ENCODE peak calls at places on chromosomes 1 and 21, in seven cellular contexts. A, B, P, F, J, Z and N are unnamed samples.

GRCh38 chr21:43697758-43698643 is 20.9 kb upstream of the PDXK start:
- DNase-seq in F (no peak), A (no peak), P (no peak), Z (peak), B (no peak), J (peak), N (peak)

GRCh38 chr1:118148034-118148433 is 37.0 kb downstream of the SPAG17 start:
- DNase-seq in F (peak), B (no peak), A (no peak), P (no peak), J (peak), Z (peak), N (peak)

GRCh38 chr1:46408356-46409062 is 14.4 kb downstream of the FAAH start:
- DNase-seq in F (peak), Z (no peak), J (no peak), P (no peak), A (no peak), B (no peak), N (no peak)

GRCh38 chr1:10339815-10340214 is 59.0 kb upstream of the PGD start:
- DNase-seq in P (no peak), F (peak), J (peak), A (no peak), B (peak), Z (peak), N (peak)

GRCh38 chr21:38954450-38955059 is 148.8 kb downstream of the ETS2 start:
- DNase-seq in F (no peak), A (no peak), P (no peak), B (no peak), J (no peak), Z (no peak), N (no peak)

GRCh38 chr1:61388586-61388985 is 306.2 kb downstream of the NFIA start:
- DNase-seq in F (peak), J (no peak), B (no peak), Z (peak), P (no peak), A (no peak), N (peak)

GRCh38 chr1:178379807-178380206 is 117.0 kb downstream of the CLEC20A start:
- DNase-seq in F (no peak), J (no peak), A (no peak), P (no peak), B (no peak), Z (no peak), N (no peak)

GRCh38 chr1:90122679-90123340 is 127.9 kb downstream of the ZNF326 start:
- DNase-seq in A (no peak), Z (no peak), P (no peak), B (no peak), J (no peak), F (no peak), N (no peak)

GRCh38 chr21:39660596-39660995 is 47.9 kb downstream of the B3GALT5 start:
- DNase-seq in P (no peak), J (peak), Z (peak), F (peak), A (no peak), B (peak), N (peak)

GRCh38 chr1:68378296-68379084 is 71.3 kb downstream of the RPE65 start:
- DNase-seq in J (peak), P (no peak), B (no peak), F (peak), Z (peak), A (no peak), N (peak)

GRCh38 chr1:30885580-30886513 is 22.7 kb downstream of the SDC3 start:
- DNase-seq in Z (no peak), P (no peak), A (no peak), B (no peak), F (no peak), J (peak), N (no peak)

GRCh38 chr21:42160111-42160949 is 58.6 kb upstream of the ABCG1 start:
- DNase-seq in B (no peak), A (peak), J (no peak), Z (no peak), P (no peak), F (no peak), N (no peak)

GRCh38 chr1:223142795-223143759 is at the start of gene TLR5:
- DNase-seq in Z (peak), J (peak), A (peak), F (peak), B (peak), P (peak), N (peak)

GRCh38 chr1:205565799-205566198 is 61.3 kb downstream of the CDK18 start:
- DNase-seq in Z (no peak), J (no peak), F (no peak), A (no peak), B (no peak), P (no peak), N (no peak)

GRCh38 chr21:27759091-27759659 is 792.3 kb upstream of the ADAMTS5 start:
- DNase-seq in B (peak), F (no peak), J (no peak), Z (no peak), A (no peak), P (no peak), N (no peak)

GRCh38 chr1:246068619-246069509 is 438.2 kb downstream of the SMYD3 start:
- DNase-seq in F (no peak), Z (no peak), J (no peak), P (no peak), B (no peak), A (no peak), N (no peak)

GRCh38 chr1:214418380-214418779 is 133.0 kb downstream of the PTPN14 start:
- DNase-seq in B (no peak), Z (no peak), J (peak), F (no peak), P (no peak), A (no peak), N (no peak)

GRCh38 chr1:175197536-175197935 is 5.0 kb upstream of the KIAA0040 start:
- DNase-seq in B (no peak), P (no peak), Z (peak), F (no peak), J (no peak), A (no peak), N (no peak)

GRCh38 chr1:114333670-114334069 is 177.3 kb downstream of the TRIM33 start:
- DNase-seq in F (no peak), J (no peak), P (no peak), Z (no peak), B (no peak), A (no peak), N (no peak)

GRCh38 chr1:74933500-74933899 is 200.5 kb downstream of the TYW3 start:
- DNase-seq in Z (no peak), A (no peak), P (no peak), J (no peak), F (no peak), B (no peak), N (no peak)

GRCh38 chr21:33114276-33114675 is 44.3 kb downstream of the OLIG1 start:
- DNase-seq in J (no peak), F (no peak), A (no peak), Z (no peak), B (no peak), P (no peak), N (no peak)

GRCh38 chr1:78340006-78340405 is 150.8 kb upstream of the PTGFR start:
- DNase-seq in F (peak), J (peak), Z (peak), A (no peak), B (no peak), P (no peak), N (peak)

GRCh38 chr1:243269461-243269801 is 13.6 kb downstream of the SDCCAG8 start:
- DNase-seq in Z (no peak), P (no peak), J (no peak), A (no peak), F (peak), B (no peak), N (no peak)

GRCh38 chr1:68213843-68214242 is 18.5 kb downstream of the WLS start:
- DNase-seq in Z (peak), B (peak), F (peak), A (no peak), J (peak), P (peak), N (peak)

GRCh38 chr1:41493117-41493536 is 8.6 kb upstream of the EDN2 start:
- DNase-seq in Z (peak), B (no peak), P (no peak), F (peak), J (peak), A (no peak), N (peak)

GRCh38 chr1:159076753-159077656 is at the start of gene AIM2:
- DNase-seq in B (no peak), J (no peak), P (no peak), F (no peak), Z (no peak), A (peak), N (no peak)

GRCh38 chr1:170461362-170461761 is 70.6 kb upstream of the GORAB start:
- DNase-seq in B (no peak), A (no peak), F (no peak), P (no peak), J (peak), Z (peak), N (peak)

GRCh38 chr21:46424062-46424591 is 34.6 kb upstream of the DIP2A start:
- DNase-seq in F (no peak), Z (no peak), P (no peak), A (peak), B (no peak), J (no peak), N (no peak)

GRCh38 chr1:93347319-93347899 is 1.7 kb downstream of the DR1 start:
- DNase-seq in P (no peak), J (no peak), Z (no peak), A (no peak), F (no peak), B (no peak), N (no peak)

GRCh38 chr1:15339580-15339979 is 70.1 kb upstream of the EFHD2 start:
- DNase-seq in A (no peak), Z (no peak), F (no peak), B (no peak), P (no peak), J (no peak), N (no peak)

GRCh38 chr21:31732891-31733520 is 1.1 kb upstream of the SCAF4 start:
- DNase-seq in A (peak), Z (no peak), P (no peak), B (peak), F (no peak), J (no peak), N (no peak)

GRCh38 chr21:43283136-43283924 is 114.5 kb downstream of the CRYAA start:
- DNase-seq in A (no peak), Z (no peak), P (no peak), J (no peak), F (no peak), B (no peak), N (no peak)

GRCh38 chr21:36127250-36127904 is 7.5 kb upstream of the CBR3 start:
- DNase-seq in F (no peak), B (no peak), J (no peak), Z (no peak), A (no peak), P (no peak), N (no peak)

DNA sequence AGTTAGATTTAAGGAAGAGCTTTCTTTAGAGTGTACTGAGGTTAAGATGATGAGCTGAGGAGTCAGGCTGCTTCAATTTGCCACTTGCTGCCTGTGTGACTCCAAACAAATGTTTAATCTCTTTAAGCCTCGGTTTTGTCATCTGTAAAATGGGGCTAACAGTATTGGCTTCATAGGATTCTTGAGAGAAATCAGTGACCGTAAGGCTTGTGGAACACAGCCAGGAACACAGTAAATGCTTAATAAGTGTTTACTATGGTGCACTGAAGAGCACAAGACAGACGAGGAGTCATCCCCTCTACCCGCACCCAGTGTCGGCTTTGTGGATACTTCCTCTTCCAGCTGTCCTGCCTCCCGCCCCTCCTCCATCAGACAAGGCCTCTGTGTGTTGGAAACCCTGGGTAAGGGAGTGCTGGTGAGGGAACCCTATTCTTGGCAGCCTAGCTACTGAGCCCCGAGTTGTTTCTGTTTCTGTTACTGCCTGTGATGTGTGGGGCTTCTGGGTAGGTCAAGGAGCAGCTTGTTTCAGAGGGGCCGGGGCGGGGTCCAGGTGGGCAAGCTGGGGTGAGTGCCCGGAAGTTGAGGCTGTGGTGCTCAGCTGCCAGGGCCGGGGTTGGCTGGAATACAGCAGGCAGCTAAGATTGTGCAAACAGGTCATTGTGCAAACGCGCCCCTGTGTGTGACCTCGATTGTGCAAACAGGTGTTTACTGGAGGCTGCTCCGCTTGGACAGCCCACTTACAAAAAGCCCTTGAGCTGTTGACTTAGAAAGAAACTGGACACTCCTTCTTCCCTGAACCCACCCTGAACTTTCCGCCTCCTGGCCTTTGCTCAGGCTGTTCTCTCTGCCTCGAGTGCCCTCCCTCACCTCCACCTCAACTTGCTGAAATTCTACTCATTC is 4.0 kb upstream of the CSF3R start:
- DNase-seq in J (peak), B (peak), A (no peak), F (no peak), P (peak), Z (peak), N (no peak)
- H3K4me3 ChIP-seq in J (no peak), B (no peak), A (no peak), F (no peak), P (no peak), Z (no peak), N (no peak)

DNA sequence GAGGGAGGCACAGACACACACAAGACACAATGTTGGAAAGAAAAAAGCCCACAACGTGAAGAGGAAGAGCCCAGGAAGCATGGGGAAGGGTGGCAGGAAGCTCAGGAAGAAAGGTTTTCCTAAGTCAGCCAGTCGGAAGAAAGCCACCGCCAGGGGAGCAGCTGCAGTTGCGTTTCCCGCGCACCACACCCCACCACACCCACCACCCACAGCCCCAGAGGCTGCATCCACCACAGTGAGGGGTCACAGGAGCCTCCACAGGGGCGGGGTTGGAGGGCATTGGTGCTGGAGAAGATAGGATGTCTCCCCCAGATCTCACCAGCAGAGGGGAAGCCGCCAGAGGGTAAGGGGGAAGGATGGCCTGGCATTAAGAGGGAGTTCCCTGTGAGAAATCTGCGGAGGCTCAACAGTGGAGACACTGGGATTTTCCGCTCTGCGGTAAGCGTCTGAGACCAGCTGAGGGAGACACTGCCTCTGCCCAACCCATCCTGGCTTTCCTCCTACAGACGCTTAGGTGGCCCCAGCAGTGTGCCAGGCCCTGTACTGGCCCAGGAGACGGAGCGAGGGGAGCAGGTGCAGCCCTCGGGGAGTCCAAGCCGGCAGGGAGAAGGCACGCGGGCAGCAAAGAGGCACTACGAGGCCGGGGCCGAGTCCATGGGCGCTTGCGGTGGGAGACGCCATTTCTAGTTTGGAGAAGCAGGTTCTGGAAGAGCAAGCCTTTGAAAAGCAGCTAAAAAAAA is 19.8 kb downstream of the PGLYRP3 start:
- DNase-seq in J (no peak), F (no peak), A (no peak), Z (no peak), B (no peak), P (no peak), N (no peak)
- TF ChIP-seq CTCF in J (no peak), F (no peak), A (no peak), Z (no peak), B (no peak), P (no peak), N (no peak)

DNA sequence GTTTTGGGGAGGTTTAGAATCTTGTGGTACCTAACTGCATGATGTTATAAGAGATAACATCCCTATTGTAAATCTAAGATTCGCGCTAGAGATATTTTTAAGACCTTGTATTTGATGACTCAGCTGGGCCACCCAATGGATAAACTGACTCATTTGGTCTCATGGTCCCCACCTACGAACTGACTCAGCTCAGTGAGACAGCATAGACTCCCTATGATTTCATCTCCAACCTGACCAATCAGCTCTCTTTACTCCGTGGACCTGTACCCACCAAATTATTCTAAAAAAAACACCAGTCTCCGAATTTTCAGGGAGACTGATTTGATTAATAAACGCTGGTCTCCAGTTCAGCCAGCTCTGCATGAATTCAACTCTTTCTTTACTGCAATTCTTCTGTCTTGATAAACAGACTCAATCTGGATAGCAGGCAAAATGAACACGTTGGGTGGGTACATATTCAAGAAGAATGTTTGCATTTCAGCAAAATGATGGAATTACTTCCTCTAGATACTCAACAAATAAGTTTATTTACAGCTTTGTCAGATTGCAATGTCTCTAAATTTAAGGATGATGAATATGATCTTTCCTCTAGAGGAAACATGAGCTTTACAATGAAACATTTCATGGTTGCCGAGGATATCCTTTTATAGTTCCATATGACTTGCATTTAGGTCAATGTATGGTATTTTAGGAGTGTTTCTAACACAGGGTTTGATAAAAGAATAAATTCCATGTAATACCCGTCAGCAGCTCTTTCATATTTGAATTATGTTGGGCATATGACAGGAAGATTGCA is 516.6 kb upstream of the RGS18 start:
- DNase-seq in J (peak), Z (peak), P (no peak), B (no peak), F (peak), A (no peak), N (peak)
- H3K4me3 ChIP-seq in J (no peak), Z (no peak), P (no peak), B (no peak), F (peak), A (no peak), N (no peak)

GRCh38 chr1:164774413-164774812 is 215.4 kb downstream of the PBX1 start:
- DNase-seq in B (no peak), P (no peak), F (no peak), Z (no peak), J (no peak), A (no peak), N (no peak)
- TF ChIP-seq CTCF in B (no peak), P (no peak), F (peak), Z (peak), J (peak), A (no peak), N (peak)

GRCh38 chr1:47432071-47433036 is 5.5 kb upstream of the FOXD2 start:
- DNase-seq in F (peak), P (peak), B (peak), J (peak), Z (peak), A (peak), N (peak)
- H3K4me3 ChIP-seq in F (peak), P (no peak), B (no peak), J (no peak), Z (peak), A (peak), N (no peak)

GRCh38 chr1:226457307-226457712 is 49.4 kb upstream of the PARP1 start:
- DNase-seq in F (peak), J (no peak), P (no peak), Z (peak), B (no peak), A (peak), N (no peak)
- TF ChIP-seq CTCF in F (peak), J (no peak), P (no peak), Z (no peak), B (no peak), A (peak), N (peak)

DNA sequence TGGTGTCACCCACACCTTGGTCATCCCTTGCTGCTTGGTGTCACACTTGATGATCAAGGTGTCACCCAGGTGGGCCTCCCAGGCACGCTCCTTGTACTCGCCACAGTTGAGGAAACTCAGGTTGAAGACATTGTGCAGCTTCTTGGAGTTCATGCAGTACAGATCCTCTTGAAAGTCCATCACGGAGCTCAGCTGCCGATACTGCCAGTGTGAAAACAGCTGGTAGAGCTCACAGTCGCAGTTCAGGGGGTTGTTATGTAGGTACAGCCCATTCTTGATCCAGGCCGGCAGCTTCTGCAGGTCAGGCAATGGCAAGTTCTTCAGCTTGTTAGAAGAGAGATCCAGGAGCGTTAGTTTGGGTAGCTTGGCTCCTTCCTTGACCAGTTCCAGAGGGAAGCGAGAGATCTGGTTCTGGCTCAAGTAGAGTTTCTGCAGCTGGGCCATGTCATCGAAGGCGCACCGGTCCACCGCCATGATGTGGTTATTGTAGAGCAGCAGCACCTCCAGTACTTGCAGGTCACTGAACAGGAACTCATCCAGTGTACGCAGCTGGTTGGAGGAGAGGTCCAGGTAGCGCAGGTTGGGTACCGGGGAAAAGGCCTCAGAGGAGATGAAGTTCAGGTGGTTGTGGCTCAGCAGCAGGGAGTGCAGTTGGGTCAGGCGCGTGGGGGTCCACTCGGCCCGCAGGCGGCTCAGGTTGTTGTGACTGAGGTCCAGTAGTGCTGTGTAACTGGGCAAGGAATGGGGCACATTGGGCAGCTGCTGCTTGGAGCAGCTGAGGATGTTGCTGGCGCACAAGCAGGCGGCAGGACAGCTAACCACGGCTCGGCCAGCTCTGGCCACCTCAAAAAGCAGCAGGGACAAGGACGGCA is 1.3 kb downstream of the AMIGO1 start:
- DNase-seq in A (no peak), Z (no peak), J (no peak), F (no peak), P (no peak), B (no peak), N (no peak)
- H3K4me3 ChIP-seq in A (peak), Z (no peak), J (no peak), F (no peak), P (peak), B (peak), N (no peak)